ENCODE peak calls at places on chromosome 5, in six cellular contexts. Y is IMR-90, I is WERI-Rb-1, G is SJSA1, L is Karpas-422, B is astrocyte. V is an unnamed sample. For H3K27me3 and H3K36me3, the result is how much of the 10 kb centered on the place peaks cover.

GRCh38 chr5:93289915-93290314 is 291.1 kb downstream of the NR2F1-AS1 start:
- DNase-seq in Y (no peak), I (no peak), G (no peak), L (no peak), B (no peak), V (peak)

GRCh38 chr5:375921-376871 is 54.7 kb downstream of the AHRR start:
- DNase-seq in Y (no peak), I (no peak), G (no peak), L (no peak), B (no peak), V (no peak)

GRCh38 chr5:173327084-173327947 is 898 bp downstream of the STC2 start:
- DNase-seq in Y (peak), I (no peak), G (peak), L (no peak), B (peak), V (no peak)

GRCh38 chr5:62152394-62153123 is 153.4 kb upstream of the KIF2A start:
- DNase-seq in Y (no peak), I (no peak), G (no peak), L (no peak), B (no peak), V (peak)

GRCh38 chr5:148834689-148835088 is 8.3 kb downstream of the ADRB2 start:
- DNase-seq in Y (no peak), I (no peak), G (no peak), L (no peak), B (no peak), V (no peak)

GRCh38 chr5:152674403-152674802 is 269.3 kb upstream of the NMUR2 start:
- DNase-seq in Y (no peak), I (no peak), G (no peak), L (no peak), B (no peak), V (no peak)

GRCh38 chr5:72109625-72110024 is 2.4 kb downstream of the MAP1B start:
- DNase-seq in Y (no peak), I (peak), G (no peak), L (no peak), B (peak), V (no peak)

GRCh38 chr5:34007116-34007674 is 655 bp downstream of the AMACR start:
- DNase-seq in Y (no peak), I (no peak), G (no peak), L (peak), B (no peak), V (no peak)

GRCh38 chr5:60972225-60972624 is 27.2 kb downstream of the NDUFAF2 start:
- DNase-seq in Y (no peak), I (no peak), G (no peak), L (no peak), B (no peak), V (peak)

GRCh38 chr5:53733853-53734252 is 173.4 kb downstream of the NDUFS4 start:
- DNase-seq in Y (no peak), I (peak), G (no peak), L (no peak), B (no peak), V (peak)

GRCh38 chr5:91280062-91280941 is 102.8 kb downstream of the ARRDC3 start:
- DNase-seq in Y (peak), I (peak), G (peak), L (peak), B (peak), V (peak)

GRCh38 chr5:79111387-79111959 is at the start of gene BHMT:
- DNase-seq in Y (no peak), I (no peak), G (no peak), L (no peak), B (no peak), V (no peak)

GRCh38 chr5:107558951-107559350 is 111.8 kb downstream of the EFNA5 start:
- DNase-seq in Y (no peak), I (peak), G (no peak), L (no peak), B (no peak), V (no peak)

GRCh38 chr5:41095324-41096101 is 24.4 kb upstream of the MROH2B start:
- DNase-seq in Y (no peak), I (no peak), G (no peak), L (no peak), B (no peak), V (peak)

GRCh38 chr5:77774981-77775772 is 962 bp downstream of the TBCA start:
- DNase-seq in Y (no peak), I (no peak), G (no peak), L (peak), B (no peak), V (no peak)

GRCh38 chr5:75412111-75412990 is 75.3 kb downstream of the HMGCR start:
- DNase-seq in Y (peak), I (no peak), G (peak), L (peak), B (no peak), V (no peak)

GRCh38 chr5:42426036-42426435 is 2.8 kb downstream of the GHR start:
- DNase-seq in Y (no peak), I (no peak), G (no peak), L (no peak), B (no peak), V (no peak)
- H3K4me3 ChIP-seq in Y (no peak), I (no peak), G (no peak), L (no peak), B (no peak), V (no peak)

DNA sequence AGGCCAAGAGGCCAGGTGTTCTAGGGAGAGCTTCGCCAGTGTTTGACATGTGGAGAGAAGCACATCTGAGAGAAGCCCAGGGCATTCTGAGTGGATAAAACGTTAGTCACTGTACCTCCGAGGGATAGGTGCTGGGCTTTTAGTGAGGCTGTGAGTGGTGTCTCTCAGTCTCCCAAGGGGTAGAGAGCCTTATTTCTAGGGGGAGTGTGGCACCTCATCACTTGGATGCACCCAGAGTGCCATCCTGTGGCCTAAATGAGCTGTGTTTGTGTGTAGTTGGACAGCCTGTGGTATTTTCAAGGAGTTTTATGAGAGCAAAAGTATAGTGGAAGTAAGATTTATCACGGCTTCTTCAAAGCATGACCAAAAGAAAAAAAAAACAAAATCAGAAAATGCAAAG is 1046.9 kb upstream of the WWC1 start:
- DNase-seq in Y (no peak), I (peak), G (peak), L (no peak), B (no peak), V (no peak)
- H3K27me3 ChIP-seq in Y (under half), I (under half), G (under half), L (under half), B (under half), V (under half)

GRCh38 chr5:181232593-181232992 is 9.5 kb downstream of the TRIM41 start:
- DNase-seq in Y (no peak), I (no peak), G (no peak), L (no peak), B (no peak), V (no peak)

GRCh38 chr5:181235323-181235688 is 8.4 kb downstream of the RACK1 start:
- DNase-seq in Y (no peak), I (no peak), G (no peak), L (peak), B (no peak), V (no peak)

GRCh38 chr5:181234116-181234454 is 9.6 kb downstream of the RACK1 start:
- DNase-seq in Y (no peak), I (no peak), G (no peak), L (no peak), B (no peak), V (no peak)

GRCh38 chr5:181234455-181235306 is 9.0 kb downstream of the RACK1 start:
- DNase-seq in Y (no peak), I (no peak), G (peak), L (peak), B (no peak), V (no peak)

DNA sequence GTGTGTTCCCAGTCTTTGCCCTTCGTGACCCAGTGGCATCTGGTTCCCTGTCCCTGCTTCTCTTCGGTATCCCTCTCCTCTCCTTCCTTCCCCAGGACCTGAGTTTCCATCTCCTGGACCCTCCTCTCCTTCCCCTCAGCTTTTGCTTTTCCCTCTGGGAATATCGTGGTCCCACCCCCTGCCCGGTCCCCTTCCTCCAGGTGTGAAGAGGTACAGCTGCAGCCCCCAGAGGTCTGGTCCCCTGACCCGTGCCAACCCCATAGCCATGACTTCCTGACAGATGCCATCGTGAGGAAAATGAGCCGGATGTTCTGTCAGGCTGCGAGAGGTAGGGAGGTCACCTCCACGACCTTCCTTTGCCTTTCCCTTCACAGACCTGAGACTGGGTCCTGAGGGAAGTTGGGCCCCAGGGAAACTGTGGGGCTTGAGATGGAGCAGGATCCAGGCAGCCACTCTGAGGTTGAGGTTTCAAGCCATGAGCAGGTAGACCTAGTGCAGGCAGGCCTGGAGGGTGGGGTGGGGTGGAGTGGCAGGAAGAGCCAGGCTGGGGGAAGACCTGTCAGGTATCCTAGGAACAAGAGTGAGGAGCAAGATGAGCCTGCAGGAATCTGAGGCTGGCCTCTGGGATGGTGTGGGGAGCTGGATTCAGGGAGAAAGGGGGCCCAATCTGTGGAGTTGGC is 10.1 kb downstream of the RACK1 start:
- DNase-seq in Y (no peak), I (no peak), G (no peak), L (no peak), B (no peak), V (no peak)
- H3K36me3 ChIP-seq in Y (half or more), I (under half), G (half or more), L (under half), B (under half), V (under half)

DNA sequence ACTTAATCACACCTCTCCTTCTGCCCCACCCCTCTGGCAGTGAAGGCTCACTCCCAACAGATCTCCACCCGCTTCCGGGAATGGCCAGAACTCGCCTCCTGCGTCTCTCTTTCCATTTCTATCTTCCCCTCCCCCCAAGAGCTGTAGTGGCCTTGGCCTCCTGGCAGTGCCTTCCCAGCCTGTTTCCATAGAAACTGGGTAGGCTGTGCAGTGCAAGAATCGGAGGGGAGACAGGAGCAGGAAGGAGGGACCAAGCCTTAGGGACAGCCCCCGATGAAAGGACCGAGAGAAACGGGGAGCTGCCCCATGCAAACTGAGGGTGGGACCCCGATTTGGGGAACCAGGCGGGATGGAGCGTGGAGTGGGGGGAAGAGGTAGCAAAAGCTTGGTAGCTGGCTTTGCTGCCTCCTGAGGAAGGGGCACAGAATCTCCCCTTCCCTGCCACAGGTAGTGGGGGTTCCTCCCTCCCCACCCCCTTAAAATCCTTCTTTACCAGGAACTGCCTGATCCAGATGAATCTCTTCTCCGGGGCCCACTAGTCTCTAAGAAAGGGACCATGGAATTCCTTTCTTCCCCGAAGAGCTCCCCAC is 4.5 kb upstream of the PCDH1 start:
- DNase-seq in Y (no peak), I (no peak), G (no peak), L (no peak), B (no peak), V (no peak)
- H3K4me3 ChIP-seq in Y (no peak), I (no peak), G (no peak), L (no peak), B (no peak), V (no peak)

GRCh38 chr5:2755811-2756210 is 4.3 kb upstream of the IRX2 start:
- DNase-seq in Y (no peak), I (no peak), G (no peak), L (no peak), B (no peak), V (no peak)
- H3K27me3 ChIP-seq in Y (under half), I (half or more), G (under half), L (under half), B (under half), V (under half)

GRCh38 chr5:150022681-150023080 is 22.1 kb downstream of the HMGXB3 start:
- DNase-seq in Y (no peak), I (no peak), G (no peak), L (no peak), B (no peak), V (no peak)
- H3K36me3 ChIP-seq in Y (under half), I (half or more), G (half or more), L (half or more), B (half or more), V (under half)

DNA sequence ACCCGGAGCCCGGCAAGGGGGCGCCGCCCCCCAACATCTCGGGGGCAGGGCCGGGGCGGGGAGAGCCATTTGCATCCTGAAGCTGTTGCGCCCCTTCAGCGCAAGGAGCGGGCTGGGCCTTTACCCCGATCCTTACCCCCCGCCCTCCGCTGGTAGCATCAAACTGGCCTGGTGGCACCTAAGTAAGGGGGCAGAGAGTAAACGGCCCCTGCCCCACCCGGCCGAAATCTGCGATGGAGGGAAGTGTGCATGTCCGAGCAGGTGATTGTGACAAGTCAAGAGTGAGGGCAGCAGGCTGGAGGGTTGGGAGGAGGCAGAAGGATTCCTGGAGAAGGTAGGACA is 101.2 kb downstream of the ESM1 start:
- DNase-seq in Y (no peak), I (no peak), G (no peak), L (no peak), B (no peak), V (no peak)
- H3K4me3 ChIP-seq in Y (peak), I (no peak), G (no peak), L (no peak), B (peak), V (peak)

DNA sequence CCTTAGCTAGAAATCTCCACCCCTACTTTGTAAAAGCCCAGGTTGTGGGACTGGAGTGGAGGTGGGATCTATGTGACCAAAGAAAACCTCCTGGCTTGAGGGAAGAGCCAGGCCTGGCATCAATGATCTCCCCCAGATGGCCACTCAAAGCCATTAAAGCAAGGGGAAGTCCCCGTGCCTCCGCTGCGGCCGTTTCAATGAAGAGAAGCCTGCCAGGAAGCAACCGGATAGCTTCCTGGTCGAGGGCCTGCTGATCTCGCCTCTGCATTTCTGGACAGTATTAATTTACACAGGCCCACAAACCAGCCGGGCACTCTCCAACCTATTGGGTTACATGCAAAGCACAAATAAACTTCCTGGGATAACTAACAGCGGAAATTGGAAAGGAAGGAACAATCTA is 160.5 kb upstream of the MSX2 start:
- DNase-seq in Y (peak), I (no peak), G (no peak), L (no peak), B (no peak), V (no peak)
- H3K27me3 ChIP-seq in Y (under half), I (half or more), G (under half), L (under half), B (under half), V (under half)